ENCODE peak calls at places on chromosomes 2 and 18, in six cellular contexts. N, Z, F, U, M and B are unnamed samples.

GRCh38 chr18:14978962-14979535 is 231.1 kb downstream of the ANKRD30B start:
- DNase-seq in N (no peak), Z (no peak), F (no peak), U (no peak), M (peak; percentile 44), B (no peak)

GRCh38 chr2:179106342-179107178 is 56.6 kb upstream of the CCDC141 start:
- DNase-seq in N (no peak), Z (no peak), F (peak; percentile 83), U (peak; percentile 33), M (peak; percentile 96), B (peak; percentile 91)

GRCh38 chr2:66443183-66443976 is 8.5 kb downstream of the MEIS1 start:
- DNase-seq in N (no peak), Z (no peak), F (no peak), U (no peak), M (no peak), B (no peak)

GRCh38 chr2:96764253-96764637 is 3.5 kb downstream of the CNNM4 start:
- DNase-seq in N (no peak), Z (no peak), F (no peak), U (peak; percentile 15), M (peak; percentile 56), B (peak; percentile 20)

GRCh38 chr2:53784431-53784830 is 2.3 kb downstream of the ASB3 start:
- DNase-seq in N (no peak), Z (no peak), F (no peak), U (no peak), M (peak; percentile 54), B (no peak)

GRCh38 chr2:191899442-191899841 is 52.6 kb upstream of the CAVIN2 start:
- DNase-seq in N (no peak), Z (no peak), F (peak; percentile 64), U (no peak), M (peak; percentile 80), B (peak; percentile 60)

GRCh38 chr2:151766421-151767153 is 32.3 kb upstream of the NEB start:
- DNase-seq in N (no peak), Z (peak; percentile 18), F (no peak), U (no peak), M (no peak), B (peak; percentile 16)

GRCh38 chr18:50659091-50660003 is 99.5 kb downstream of the MAPK4 start:
- DNase-seq in N (no peak), Z (no peak), F (no peak), U (no peak), M (peak; percentile 87), B (no peak)

GRCh38 chr2:105175231-105175630 is 66.3 kb upstream of the GPR45 start:
- DNase-seq in N (no peak), Z (no peak), F (no peak), U (no peak), M (peak; percentile 55), B (no peak)

GRCh38 chr18:75161629-75162028 is 47.3 kb downstream of the PTGR3 start:
- DNase-seq in N (no peak), Z (peak; percentile 15), F (peak; percentile 57), U (peak; percentile 50), M (peak; percentile 9), B (peak; percentile 16)

GRCh38 chr2:157190151-157190550 is 67.4 kb upstream of the GALNT5 start:
- DNase-seq in N (no peak), Z (no peak), F (peak; percentile 80), U (no peak), M (peak; percentile 70), B (peak; percentile 73)

GRCh38 chr2:38371235-38371634 is 5.8 kb downstream of the ATL2 start:
- DNase-seq in N (no peak), Z (no peak), F (no peak), U (no peak), M (peak; percentile 71), B (no peak)

GRCh38 chr18:46471809-46472498 is 185.1 kb downstream of the LOXHD1 start:
- DNase-seq in N (no peak), Z (no peak), F (no peak), U (no peak), M (no peak), B (no peak)

GRCh38 chr2:223054193-223054781 is 2.3 kb downstream of the KCNE4 start:
- DNase-seq in N (no peak), Z (no peak), F (peak; percentile 87), U (no peak), M (no peak), B (peak; percentile 87)

GRCh38 chr2:235162544-235163197 is 210.9 kb downstream of the SH3BP4 start:
- DNase-seq in N (no peak), Z (no peak), F (peak; percentile 30), U (no peak), M (peak; percentile 1), B (peak; percentile 47)

GRCh38 chr2:131035112-131035825 is 58.0 kb downstream of the FAM168B start:
- DNase-seq in N (no peak), Z (no peak), F (no peak), U (no peak), M (no peak), B (no peak)